ENCODE peak calls at places on chromosome 14, in six cellular contexts. X is lower lobe of right lung, I is uterus, E is neural progenitor cell, G is ascending aorta, L is endodermal cell. Y is an unnamed sample.

GRCh38 chr14:99480856-99481744 is at the start of the genes CCNK and SETD3:
- DNase-seq in X (peak; percentile 100), I (peak; percentile 100), E (peak; percentile 99), G (peak; percentile 100), L (peak; percentile 100), Y (peak; percentile 100)

GRCh38 chr14:56331815-56332214 is 213.6 kb downstream of the PELI2 start:
- DNase-seq in X (no peak), I (no peak), E (no peak), G (no peak), L (no peak), Y (no peak)

GRCh38 chr14:35600253-35600652 is 66.3 kb downstream of the INSM2 start:
- DNase-seq in X (no peak), I (no peak), E (no peak), G (no peak), L (no peak), Y (no peak)

GRCh38 chr14:45038256-45038655 is 45.7 kb upstream of the PRPF39 start:
- DNase-seq in X (no peak), I (no peak), E (no peak), G (no peak), L (no peak), Y (no peak)

GRCh38 chr14:92471919-92472318 is 41.7 kb upstream of the RIN3 start:
- DNase-seq in X (no peak), I (no peak), E (no peak), G (no peak), L (peak; percentile 78), Y (no peak)

GRCh38 chr14:104682107-104682593 is 7.3 kb upstream of the INF2 start:
- DNase-seq in X (peak; percentile 38), I (no peak), E (peak; percentile 72), G (no peak), L (peak; percentile 95), Y (no peak)

GRCh38 chr14:92644601-92645515 is 103.6 kb downstream of the LGMN start:
- DNase-seq in X (no peak), I (no peak), E (no peak), G (no peak), L (no peak), Y (no peak)

GRCh38 chr14:102827716-102828115 is 50.5 kb downstream of the TRAF3 start:
- DNase-seq in X (no peak), I (no peak), E (no peak), G (no peak), L (no peak), Y (no peak)

GRCh38 chr14:20563966-20564365 is 3.1 kb upstream of the RNASE9 start:
- DNase-seq in X (no peak), I (no peak), E (no peak), G (no peak), L (no peak), Y (no peak)
- H3K4me1 ChIP-seq in X (no peaks in the 10 kb centered on the region), I (no peaks in the 10 kb centered on the region), E (peaks cover 14% of the 10 kb centered on the region), G (no peaks in the 10 kb centered on the region), L (peaks cover 9% of the 10 kb centered on the region), Y (peaks cover 7% of the 10 kb centered on the region)

GRCh38 chr14:38210587-38211257 is 3.0 kb downstream of the SSTR1 start:
- DNase-seq in X (no peak), I (no peak), E (peak; percentile 69), G (no peak), L (peak; percentile 78), Y (no peak)
- H3K9me3 ChIP-seq in X (peaks cover 3% of the 10 kb centered on the region), I (no peaks in the 10 kb centered on the region), E (no peaks in the 10 kb centered on the region), G (peaks cover 4% of the 10 kb centered on the region), L (peaks cover 12% of the 10 kb centered on the region), Y (no peaks in the 10 kb centered on the region)

GRCh38 chr14:63421919-63422318 is 103.2 kb upstream of the GPHB5 start:
- DNase-seq in X (no peak), I (no peak), E (no peak), G (no peak), L (no peak), Y (no peak)
- H3K27me3 ChIP-seq in X (no peaks in the 10 kb centered on the region), I (no peaks in the 10 kb centered on the region), E (no peaks in the 10 kb centered on the region), G (no peaks in the 10 kb centered on the region), L (no peaks in the 10 kb centered on the region), Y (no peaks in the 10 kb centered on the region)

GRCh38 chr14:91320266-91320665 is 75.8 kb upstream of the GPR68 start:
- DNase-seq in X (no peak), I (no peak), E (no peak), G (no peak), L (no peak), Y (no peak)
- H3K4me1 ChIP-seq in X (peaks cover 56% of the 10 kb centered on the region), I (no peaks in the 10 kb centered on the region), E (peaks cover 5% of the 10 kb centered on the region), G (no peaks in the 10 kb centered on the region), L (no peaks in the 10 kb centered on the region), Y (peaks cover 98% of the 10 kb centered on the region)

GRCh38 chr14:46245281-46245680 is 406.3 kb downstream of the RPL10L start:
- DNase-seq in X (no peak), I (no peak), E (no peak), G (no peak), L (no peak), Y (no peak)
- H3K9me3 ChIP-seq in X (no peaks in the 10 kb centered on the region), I (no peaks in the 10 kb centered on the region), E (no peaks in the 10 kb centered on the region), G (no peaks in the 10 kb centered on the region), L (no peaks in the 10 kb centered on the region), Y (no peaks in the 10 kb centered on the region)

GRCh38 chr14:52072266-52072780 is 3.5 kb upstream of the NID2 start:
- DNase-seq in X (no peak), I (no peak), E (peak; percentile 46), G (no peak), L (no peak), Y (no peak)

GRCh38 chr14:52069617-52070431 is 965 bp upstream of the NID2 start:
- DNase-seq in X (no peak), I (peak; percentile 57), E (peak; percentile 74), G (no peak), L (no peak), Y (no peak)

GRCh38 chr14:52071675-52072074 is 2.8 kb upstream of the NID2 start:
- DNase-seq in X (no peak), I (no peak), E (peak; percentile 43), G (no peak), L (no peak), Y (no peak)

GRCh38 chr14:52067873-52068740 is 752 bp downstream of the NID2 start:
- DNase-seq in X (no peak), I (peak; percentile 43), E (peak; percentile 65), G (no peak), L (peak; percentile 84), Y (no peak)

DNA sequence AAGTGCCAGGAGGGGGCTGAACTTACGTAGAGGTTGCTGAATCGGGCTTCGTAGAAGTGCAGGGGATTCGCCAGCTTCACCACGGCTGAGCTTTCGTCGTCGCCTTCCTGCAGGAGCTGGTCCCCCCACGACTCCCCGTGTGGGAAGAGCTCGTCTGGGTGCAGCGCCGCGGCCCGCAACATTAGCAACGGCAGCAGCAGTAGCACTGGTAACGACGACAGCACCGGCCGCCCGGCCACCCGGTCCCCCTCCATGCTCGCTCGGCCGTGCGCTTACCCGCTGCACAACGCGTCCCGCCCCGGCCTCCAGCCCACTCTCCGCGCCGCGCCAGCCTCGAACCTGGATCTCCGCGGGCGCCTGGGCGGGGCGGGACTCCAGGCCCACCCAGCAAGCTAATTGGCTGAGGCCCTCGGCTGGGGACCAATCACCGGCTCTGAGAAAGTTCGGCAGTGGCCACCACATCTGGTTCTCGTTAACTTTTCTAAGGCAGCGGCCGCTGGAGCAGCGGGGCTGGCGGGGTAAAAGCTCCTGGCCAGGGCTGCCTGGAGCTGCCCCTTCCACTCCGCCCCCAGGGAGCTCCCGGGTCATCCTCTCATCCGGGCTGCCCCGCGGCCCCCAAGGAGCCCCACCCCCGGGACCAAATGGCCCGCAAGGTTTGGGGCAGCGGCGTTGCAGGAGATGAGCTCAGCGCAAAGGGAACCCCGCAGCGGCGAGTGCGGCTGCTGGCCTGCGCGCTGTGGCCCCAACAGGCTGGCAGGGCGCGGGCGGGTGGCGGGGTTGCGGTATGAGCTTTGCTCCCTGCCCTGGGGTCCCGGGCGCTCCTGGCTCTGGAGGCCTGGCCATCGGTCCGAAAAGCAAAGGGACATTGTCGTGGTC is at the start of gene NID2:
- DNase-seq in X (peak; percentile 60), I (peak; percentile 93), E (peak; percentile 95), G (no peak), L (peak; percentile 97), Y (peak; percentile 36)
- H3K27me3 ChIP-seq in X (peaks cover 33% of the 10 kb centered on the region), I (no peaks in the 10 kb centered on the region), E (peaks cover 50% of the 10 kb centered on the region), G (no peaks in the 10 kb centered on the region), L (peaks cover 63% of the 10 kb centered on the region), Y (peaks cover 25% of the 10 kb centered on the region)

DNA sequence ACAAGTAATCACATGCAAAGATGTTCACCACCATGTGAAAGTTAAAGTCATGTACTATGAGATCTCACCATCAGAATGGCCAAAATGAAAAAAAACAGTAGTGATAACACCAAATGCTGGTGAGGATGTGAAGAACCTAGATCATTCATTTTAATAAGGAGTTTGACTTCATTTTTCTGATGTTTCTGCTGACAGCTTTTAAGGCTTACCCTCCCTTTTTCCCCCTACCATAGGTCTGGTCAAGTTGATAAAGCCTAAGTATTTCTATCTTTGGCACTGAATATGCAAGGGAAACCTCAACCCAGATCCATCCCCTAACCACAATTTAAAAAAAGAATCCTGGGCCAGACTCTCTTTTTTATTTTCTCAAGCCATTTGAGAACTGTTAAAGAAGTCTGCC is 689.6 kb upstream of the FOXG1 start:
- DNase-seq in X (no peak), I (no peak), E (no peak), G (no peak), L (no peak), Y (no peak)
- H3K4me1 ChIP-seq in X (no peaks in the 10 kb centered on the region), I (no peaks in the 10 kb centered on the region), E (no peaks in the 10 kb centered on the region), G (no peaks in the 10 kb centered on the region), L (no peaks in the 10 kb centered on the region), Y (no peaks in the 10 kb centered on the region)

DNA sequence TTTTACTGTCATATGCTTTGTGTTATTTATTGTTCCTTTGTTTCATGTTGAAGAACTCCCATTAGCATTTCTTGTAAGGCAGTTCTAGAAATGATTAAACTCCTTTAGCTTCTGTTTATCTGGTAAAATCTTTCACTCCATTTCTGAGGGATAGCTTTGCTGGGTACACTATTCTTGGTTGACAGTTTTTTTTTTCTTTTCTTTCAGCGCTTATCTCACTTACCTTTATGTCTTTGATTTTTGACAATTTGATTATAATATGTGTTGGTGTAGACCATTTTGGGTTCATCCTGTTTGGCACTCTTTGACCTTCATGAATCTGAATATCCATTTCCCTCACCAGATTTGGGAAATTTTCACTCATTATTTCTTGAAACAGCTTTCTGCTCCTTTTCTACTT is 16.2 kb downstream of the FBXO33 start:
- DNase-seq in X (no peak), I (no peak), E (no peak), G (no peak), L (no peak), Y (no peak)
- H3K9me3 ChIP-seq in X (peaks cover 22% of the 10 kb centered on the region), I (no peaks in the 10 kb centered on the region), E (peaks cover 13% of the 10 kb centered on the region), G (peaks cover 21% of the 10 kb centered on the region), L (peaks cover 50% of the 10 kb centered on the region), Y (peaks cover 5% of the 10 kb centered on the region)